ENCODE peak calls at places on chromosomes 13 and 19, in nine cellular contexts. E is mammary epithelial cell; Y is GM23248; A is CD8-positive, alpha-beta T cell; W is testis; J is left ventricle myocardium inferior; O is uterus; S is tibial artery; G is pancreas. Q is an unnamed sample. For H3K4me1, the result is how much of the 10 kb centered on the place peaks cover.

GRCh38 chr13:73450583-73450982 is 391.8 kb downstream of the KLF5 start:
- DNase-seq in E (peak), Y (no peak), A (no peak), W (no peak), J (no peak), O (no peak), S (no peak), G (no peak), Q (no peak)

GRCh38 chr19:12784871-12785430 is 6.3 kb upstream of the JUNB start:
- DNase-seq in E (no peak), Y (peak), A (no peak), W (no peak), J (no peak), O (no peak), S (no peak), G (no peak), Q (no peak)

GRCh38 chr13:39887424-39887823 is 232.0 kb downstream of the COG6 start:
- DNase-seq in E (no peak), Y (peak), A (no peak), W (no peak), J (no peak), O (no peak), S (no peak), G (no peak), Q (no peak)

GRCh38 chr13:34696296-34696695 is 245.8 kb upstream of the NBEA start:
- DNase-seq in E (no peak), Y (no peak), A (no peak), W (no peak), J (no peak), O (no peak), S (no peak), G (no peak), Q (no peak)

GRCh38 chr19:3338541-3339181 is 27.7 kb upstream of the NFIC start:
- DNase-seq in E (no peak), Y (no peak), A (peak), W (no peak), J (peak), O (peak), S (peak), G (peak), Q (no peak)

GRCh38 chr13:113209880-113210421 is 538 bp downstream of the CUL4A start:
- DNase-seq in E (peak), Y (peak), A (peak), W (peak), J (peak), O (peak), S (peak), G (peak), Q (peak)

GRCh38 chr13:46012404-46012803 is 40.1 kb downstream of the ZC3H13 start:
- DNase-seq in E (peak), Y (peak), A (no peak), W (no peak), J (no peak), O (no peak), S (no peak), G (no peak), Q (no peak)

GRCh38 chr13:39051157-39051556 is 12.9 kb downstream of the NHLRC3 start:
- DNase-seq in E (peak), Y (peak), A (no peak), W (no peak), J (no peak), O (no peak), S (no peak), G (no peak), Q (no peak)

GRCh38 chr19:40802300-40803169 is 3.5 kb downstream of the EGLN2 start:
- DNase-seq in E (no peak), Y (peak), A (no peak), W (peak), J (peak), O (peak), S (peak), G (peak), Q (peak)

GRCh38 chr19:24078688-24079087 is 8.3 kb upstream of the ZNF254 start:
- DNase-seq in E (no peak), Y (no peak), A (no peak), W (no peak), J (no peak), O (no peak), S (no peak), G (no peak), Q (no peak)

GRCh38 chr19:7849631-7850428 is 19.8 kb downstream of the EVI5L start:
- DNase-seq in E (no peak), Y (no peak), A (no peak), W (no peak), J (no peak), O (no peak), S (no peak), G (no peak), Q (no peak)

GRCh38 chr13:112727581-112727980 is 37.7 kb downstream of the ATP11A start:
- DNase-seq in E (no peak), Y (no peak), A (no peak), W (no peak), J (no peak), O (no peak), S (no peak), G (no peak), Q (no peak)

GRCh38 chr13:71303144-71303543 is 563.9 kb downstream of the DACH1 start:
- DNase-seq in E (no peak), Y (no peak), A (no peak), W (no peak), J (no peak), O (no peak), S (no peak), G (no peak), Q (no peak)

GRCh38 chr13:41060723-41061074 is 610 bp upstream of the WBP4 start:
- DNase-seq in E (peak), Y (peak), A (peak), W (peak), J (peak), O (peak), S (peak), G (peak), Q (peak)

GRCh38 chr19:39704181-39705044 is at the start of gene LGALS14:
- DNase-seq in E (no peak), Y (no peak), A (no peak), W (no peak), J (no peak), O (no peak), S (no peak), G (no peak), Q (no peak)

GRCh38 chr13:110883539-110883938 is 31.3 kb downstream of the ANKRD10 start:
- DNase-seq in E (no peak), Y (no peak), A (no peak), W (no peak), J (no peak), O (no peak), S (no peak), G (no peak), Q (no peak)

GRCh38 chr13:30019648-30020626 is 169.5 kb upstream of the UBL3 start:
- DNase-seq in E (no peak), Y (no peak), A (no peak), W (no peak), J (no peak), O (no peak), S (no peak), G (no peak), Q (no peak)

GRCh38 chr13:23469901-23470525 is 36.5 kb upstream of the SACS start:
- DNase-seq in E (no peak), Y (peak), A (no peak), W (no peak), J (no peak), O (no peak), S (no peak), G (no peak), Q (no peak)

GRCh38 chr13:110380359-110381028 is 73.4 kb downstream of the COL4A2 start:
- DNase-seq in E (no peak), Y (peak), A (no peak), W (no peak), J (no peak), O (no peak), S (no peak), G (no peak), Q (no peak)

GRCh38 chr13:30837227-30838159 is 68.6 kb upstream of the MEDAG start:
- DNase-seq in E (no peak), Y (no peak), A (no peak), W (no peak), J (no peak), O (no peak), S (no peak), G (no peak), Q (no peak)

GRCh38 chr13:52348983-52349780 is 56.8 kb downstream of the THSD1 start:
- DNase-seq in E (peak), Y (peak), A (no peak), W (no peak), J (no peak), O (no peak), S (no peak), G (no peak), Q (no peak)

GRCh38 chr13:112670118-112670517 is 19.7 kb upstream of the ATP11A start:
- DNase-seq in E (no peak), Y (no peak), A (no peak), W (no peak), J (no peak), O (no peak), S (no peak), G (no peak), Q (no peak)

GRCh38 chr13:39783051-39783450 is 127.6 kb downstream of the COG6 start:
- DNase-seq in E (no peak), Y (no peak), A (no peak), W (no peak), J (no peak), O (no peak), S (no peak), G (no peak), Q (no peak)

GRCh38 chr13:64912141-64912540 is 2318.0 kb downstream of the PCDH9 start:
- DNase-seq in E (peak), Y (peak), A (no peak), W (no peak), J (no peak), O (no peak), S (no peak), G (no peak), Q (no peak)

GRCh38 chr19:58334691-58335249 is 8.0 kb downstream of the ZSCAN22 start:
- DNase-seq in E (no peak), Y (no peak), A (no peak), W (no peak), J (no peak), O (no peak), S (no peak), G (no peak), Q (no peak)

GRCh38 chr19:28485300-28485699 is 727.7 kb downstream of the UQCRFS1 start:
- DNase-seq in E (no peak), Y (no peak), A (no peak), W (no peak), J (no peak), O (no peak), S (no peak), G (no peak), Q (peak)

GRCh38 chr19:56973713-56974553 is 133.4 kb upstream of the PEG3 start:
- DNase-seq in E (no peak), Y (no peak), A (no peak), W (peak), J (no peak), O (no peak), S (no peak), G (no peak), Q (no peak)

GRCh38 chr19:40210919-40211318 is 7.3 kb downstream of the TTC9B start:
- DNase-seq in E (no peak), Y (no peak), A (no peak), W (no peak), J (no peak), O (no peak), S (no peak), G (no peak), Q (no peak)

GRCh38 chr19:42178791-42179500 is 38.5 kb downstream of the DEDD2 start:
- DNase-seq in E (no peak), Y (no peak), A (no peak), W (no peak), J (no peak), O (no peak), S (no peak), G (no peak), Q (no peak)

GRCh38 chr19:6828698-6829633 is 56.5 kb downstream of the VAV1 start:
- DNase-seq in E (no peak), Y (peak), A (no peak), W (peak), J (no peak), O (no peak), S (peak), G (peak), Q (no peak)

GRCh38 chr13:98641075-98641474 is 64.2 kb upstream of the STK24 start:
- DNase-seq in E (no peak), Y (no peak), A (no peak), W (no peak), J (no peak), O (no peak), S (no peak), G (no peak), Q (no peak)

GRCh38 chr13:78160793-78161192 is 242.2 kb upstream of the EDNRB start:
- DNase-seq in E (peak), Y (peak), A (no peak), W (no peak), J (no peak), O (no peak), S (no peak), G (no peak), Q (no peak)

GRCh38 chr19:7742991-7743390 is 4.3 kb downstream of the CD209 start:
- DNase-seq in E (no peak), Y (no peak), A (no peak), W (no peak), J (no peak), O (no peak), S (no peak), G (no peak), Q (no peak)

GRCh38 chr19:3243851-3244700 is 19.6 kb downstream of the CELF5 start:
- DNase-seq in E (peak), Y (peak), A (peak), W (peak), J (no peak), O (no peak), S (no peak), G (no peak), Q (peak)

GRCh38 chr13:61286148-61286745 is 129.4 kb downstream of the PCDH20 start:
- DNase-seq in E (no peak), Y (no peak), A (no peak), W (no peak), J (no peak), O (no peak), S (no peak), G (no peak), Q (no peak)

GRCh38 chr13:46143239-46143701 is 38.4 kb upstream of the CPB2 start:
- DNase-seq in E (no peak), Y (no peak), A (no peak), W (no peak), J (no peak), O (no peak), S (no peak), G (no peak), Q (no peak)

GRCh38 chr13:36382030-36382429 is 35.8 kb upstream of the SPART start:
- DNase-seq in E (peak), Y (no peak), A (no peak), W (no peak), J (no peak), O (no peak), S (no peak), G (no peak), Q (no peak)

DNA sequence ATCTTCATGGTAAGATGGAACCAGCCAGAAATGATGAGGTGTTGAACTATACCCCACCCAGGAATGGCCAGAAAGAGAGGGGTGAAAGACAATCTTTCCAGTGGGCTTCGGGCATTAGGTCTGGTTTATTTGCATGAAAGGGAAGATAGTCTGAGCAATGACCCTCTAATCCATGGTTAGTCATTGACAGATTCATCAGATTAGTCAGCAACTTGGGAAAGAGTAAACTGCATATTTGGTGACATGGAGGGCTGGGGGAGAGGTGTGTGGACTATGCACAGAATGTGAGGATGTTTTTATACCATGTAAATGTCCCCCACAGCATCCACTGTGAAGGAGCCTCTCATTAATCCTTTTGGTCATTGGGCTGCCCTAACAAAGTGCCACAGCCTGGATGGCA is 30.1 kb upstream of the USP12 start:
- DNase-seq in E (no peak), Y (peak), A (no peak), W (no peak), J (no peak), O (no peak), S (no peak), G (no peak), Q (no peak)
- H3K4me1 ChIP-seq in E (under half), Y (under half), A (under half), W (under half), J (under half), O (under half), S (under half), G (under half), Q (under half)

GRCh38 chr13:20700288-20700687 is 3.2 kb upstream of the IL17D start:
- DNase-seq in E (no peak), Y (no peak), A (no peak), W (no peak), J (no peak), O (no peak), S (no peak), G (no peak), Q (no peak)
- H3K4me3 ChIP-seq in E (no peak), Y (no peak), A (no peak), W (no peak), J (no peak), O (no peak), S (no peak), G (no peak), Q (no peak)

DNA sequence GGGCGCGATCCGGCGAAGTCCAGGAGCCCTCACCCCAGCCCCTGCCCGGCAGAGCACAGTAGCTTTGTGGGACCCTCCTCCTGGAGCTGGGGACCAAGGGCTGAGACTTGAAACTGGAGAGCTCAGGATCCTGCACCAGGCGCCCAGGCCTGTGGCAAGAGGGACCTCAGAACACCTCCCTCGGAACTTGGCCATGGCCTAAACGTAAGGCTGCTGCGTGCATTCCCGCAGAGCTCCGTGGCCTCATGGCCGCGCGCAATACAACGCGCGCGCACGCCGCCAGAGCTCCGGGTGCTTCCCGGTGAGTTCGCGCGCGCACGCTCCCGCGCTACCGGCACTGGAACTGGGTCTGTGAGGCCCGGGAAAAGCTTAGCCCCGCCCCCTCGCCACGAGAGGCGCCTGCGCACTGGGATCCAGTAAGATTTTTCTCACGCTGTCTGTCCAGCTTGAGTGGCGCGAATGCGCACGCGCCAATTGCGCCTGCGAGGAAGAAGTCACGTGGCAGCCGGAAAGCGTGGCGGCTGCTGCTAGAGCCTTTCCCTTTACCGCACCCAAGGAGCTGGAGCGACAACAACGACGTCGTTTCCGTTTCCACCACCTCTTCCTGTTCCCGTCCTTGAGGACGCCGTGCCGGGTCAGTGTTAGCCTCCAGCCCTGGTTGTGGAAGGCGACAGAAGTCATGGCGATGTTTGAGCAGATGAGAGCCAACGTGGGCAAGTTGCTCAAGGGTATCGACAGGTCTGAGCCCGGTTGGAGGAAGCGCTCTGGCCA is at the start of gene EIF3K:
- DNase-seq in E (peak), Y (peak), A (peak), W (peak), J (peak), O (peak), S (peak), G (peak), Q (peak)
- H3K4me1 ChIP-seq in E (under half), Y (under half), A (under half), W (under half), J (under half), O (under half), S (under half), G (under half), Q (under half)

GRCh38 chr19:34381399-34382251 is 16.6 kb downstream of the GPI start:
- DNase-seq in E (no peak), Y (no peak), A (no peak), W (no peak), J (no peak), O (no peak), S (no peak), G (no peak), Q (no peak)

GRCh38 chr19:34386645-34387445 is 17.4 kb upstream of the PDCD2L start:
- DNase-seq in E (no peak), Y (no peak), A (no peak), W (no peak), J (no peak), O (no peak), S (no peak), G (no peak), Q (no peak)

GRCh38 chr19:34383599-34383998 is 18.6 kb downstream of the GPI start:
- DNase-seq in E (no peak), Y (no peak), A (no peak), W (no peak), J (no peak), O (no peak), S (no peak), G (no peak), Q (no peak)

GRCh38 chr19:34380639-34381241 is 15.7 kb downstream of the GPI start:
- DNase-seq in E (no peak), Y (no peak), A (no peak), W (no peak), J (no peak), O (no peak), S (no peak), G (no peak), Q (no peak)

DNA sequence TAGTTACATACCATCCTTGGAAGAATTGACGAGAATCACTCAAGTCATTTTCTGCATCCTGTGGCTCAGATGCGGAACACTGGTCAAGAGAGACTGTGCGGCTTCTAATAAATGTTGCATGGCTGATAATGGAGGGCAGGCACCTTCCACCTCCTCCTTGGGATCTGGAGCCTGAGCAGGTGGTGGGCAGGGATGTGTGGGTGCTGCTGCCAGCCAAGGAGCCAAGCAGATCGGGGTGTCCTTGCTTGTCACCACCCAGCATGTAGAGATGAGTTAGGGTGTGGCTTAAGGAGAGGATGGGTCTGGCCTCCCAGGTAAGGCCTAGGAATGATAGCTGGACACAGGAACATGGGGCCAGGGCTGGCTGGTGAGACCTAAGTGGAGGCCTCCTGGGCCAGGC is 17.5 kb downstream of the GPI start:
- DNase-seq in E (no peak), Y (no peak), A (no peak), W (no peak), J (no peak), O (no peak), S (no peak), G (no peak), Q (no peak)
- H3K4me3 ChIP-seq in E (no peak), Y (no peak), A (no peak), W (no peak), J (no peak), O (no peak), S (no peak), G (no peak), Q (no peak)

GRCh38 chr19:2042485-2043268 is 8.4 kb downstream of the MKNK2 start:
- DNase-seq in E (no peak), Y (no peak), A (no peak), W (no peak), J (no peak), O (peak), S (no peak), G (peak), Q (peak)
- H3K4me1 ChIP-seq in E (under half), Y (under half), A (half or more), W (half or more), J (half or more), O (under half), S (half or more), G (half or more), Q (half or more)